ENCODE peak calls at places on chromosomes 6 and 20, in four cellular contexts. One of them, this sample, is unnamed.

GRCh38 chr6:83193747-83194582 is 808 bp downstream of the RWDD2A start:
- DNase-seq in mucosa of descending colon: peak; percentile 75
- DNase-seq in B cell: no peak
- DNase-seq in MCF 10A: peak; percentile 32
- DNase-seq in this sample: peak; percentile 46

GRCh38 chr6:129744201-129744879 is 34.4 kb upstream of the ARHGAP18 start:
- DNase-seq in mucosa of descending colon: no peak
- DNase-seq in B cell: no peak
- DNase-seq in MCF 10A: peak; percentile 90
- DNase-seq in this sample: no peak

GRCh38 chr6:167501831-167502385 is 177.0 kb downstream of the TTLL2 start:
- DNase-seq in mucosa of descending colon: peak; percentile 78
- DNase-seq in B cell: no peak
- DNase-seq in MCF 10A: peak; percentile 56
- DNase-seq in this sample: no peak

GRCh38 chr20:59170406-59171349 is 7.1 kb downstream of the ZNF831 start:
- DNase-seq in mucosa of descending colon: peak; percentile 51
- DNase-seq in B cell: no peak
- DNase-seq in MCF 10A: no peak
- DNase-seq in this sample: no peak

GRCh38 chr20:1894471-1894950 is 696 bp upstream of the SIRPA start:
- DNase-seq in mucosa of descending colon: peak; percentile 76
- DNase-seq in B cell: no peak
- DNase-seq in MCF 10A: peak; percentile 61
- DNase-seq in this sample: peak; percentile 75

GRCh38 chr6:2751871-2752270 is 1.1 kb upstream of the MYLK4 start:
- DNase-seq in mucosa of descending colon: no peak
- DNase-seq in B cell: no peak
- DNase-seq in MCF 10A: no peak
- DNase-seq in this sample: no peak

GRCh38 chr20:53413188-53413631 is 180.4 kb downstream of the ZNF217 start:
- DNase-seq in mucosa of descending colon: peak; percentile 75
- DNase-seq in B cell: peak; percentile 76
- DNase-seq in MCF 10A: peak; percentile 9
- DNase-seq in this sample: peak; percentile 86

GRCh38 chr6:34970962-34971361 is 81.9 kb downstream of the ANKS1A start:
- DNase-seq in mucosa of descending colon: no peak
- DNase-seq in B cell: no peak
- DNase-seq in MCF 10A: no peak
- DNase-seq in this sample: no peak

GRCh38 chr20:13249118-13249859 is 28.2 kb downstream of the ISM1 start:
- DNase-seq in mucosa of descending colon: no peak
- DNase-seq in B cell: no peak
- DNase-seq in MCF 10A: no peak
- DNase-seq in this sample: no peak

GRCh38 chr6:11343963-11344714 is 111.7 kb upstream of the NEDD9 start:
- DNase-seq in mucosa of descending colon: no peak
- DNase-seq in B cell: no peak
- DNase-seq in MCF 10A: peak; percentile 33
- DNase-seq in this sample: no peak

GRCh38 chr6:89792881-89793280 is 26.7 kb downstream of the MDN1 start:
- DNase-seq in mucosa of descending colon: no peak
- DNase-seq in B cell: no peak
- DNase-seq in MCF 10A: peak; percentile 41
- DNase-seq in this sample: peak; percentile 52

GRCh38 chr20:57361517-57361916 is 10.5 kb downstream of the RAE1 start:
- DNase-seq in mucosa of descending colon: no peak
- DNase-seq in B cell: no peak
- DNase-seq in MCF 10A: peak; percentile 60
- DNase-seq in this sample: no peak

GRCh38 chr20:2349801-2350200 is 30.9 kb upstream of the TGM6 start:
- DNase-seq in mucosa of descending colon: no peak
- DNase-seq in B cell: no peak
- DNase-seq in MCF 10A: no peak
- DNase-seq in this sample: no peak

GRCh38 chr20:58909585-58909984 is 57.1 kb downstream of the GNAS start:
- DNase-seq in mucosa of descending colon: no peak
- DNase-seq in B cell: no peak
- DNase-seq in MCF 10A: no peak
- DNase-seq in this sample: no peak

GRCh38 chr20:17531537-17532025 is 402 bp upstream of the BFSP1 start:
- DNase-seq in mucosa of descending colon: no peak
- DNase-seq in B cell: no peak
- DNase-seq in MCF 10A: no peak
- DNase-seq in this sample: no peak

GRCh38 chr6:4280721-4281120 is 145.3 kb upstream of the ECI2 start:
- DNase-seq in mucosa of descending colon: no peak
- DNase-seq in B cell: no peak
- DNase-seq in MCF 10A: peak; percentile 88
- DNase-seq in this sample: no peak

GRCh38 chr6:100472674-100473073 is 8.0 kb upstream of the SIM1 start:
- DNase-seq in mucosa of descending colon: no peak
- DNase-seq in B cell: no peak
- DNase-seq in MCF 10A: peak; percentile 65
- DNase-seq in this sample: peak; percentile 56

GRCh38 chr20:7851031-7851490 is 89.2 kb downstream of the HAO1 start:
- DNase-seq in mucosa of descending colon: no peak
- DNase-seq in B cell: no peak
- DNase-seq in MCF 10A: peak; percentile 76
- DNase-seq in this sample: no peak

GRCh38 chr20:46974669-46975434 is 80.2 kb downstream of the EYA2 start:
- DNase-seq in mucosa of descending colon: no peak
- DNase-seq in B cell: no peak
- DNase-seq in MCF 10A: no peak
- DNase-seq in this sample: no peak

GRCh38 chr20:18665135-18665534 is 77.3 kb downstream of the DTD1 start:
- DNase-seq in mucosa of descending colon: no peak
- DNase-seq in B cell: no peak
- DNase-seq in MCF 10A: no peak
- DNase-seq in this sample: no peak

GRCh38 chr6:52399511-52400315 is 20.4 kb upstream of the EFHC1 start:
- DNase-seq in mucosa of descending colon: no peak
- DNase-seq in B cell: no peak
- DNase-seq in MCF 10A: peak; percentile 70
- DNase-seq in this sample: peak; percentile 63

GRCh38 chr6:91083226-91083625 is 496.4 kb upstream of the MAP3K7 start:
- DNase-seq in mucosa of descending colon: no peak
- DNase-seq in B cell: no peak
- DNase-seq in MCF 10A: no peak
- DNase-seq in this sample: no peak

GRCh38 chr20:33370296-33370695 is 31.0 kb downstream of the CDK5RAP1 start:
- DNase-seq in mucosa of descending colon: no peak
- DNase-seq in B cell: no peak
- DNase-seq in MCF 10A: peak; percentile 36
- DNase-seq in this sample: peak; percentile 39

GRCh38 chr6:117136702-117137101 is 128.7 kb upstream of the VGLL2 start:
- DNase-seq in mucosa of descending colon: no peak
- DNase-seq in B cell: no peak
- DNase-seq in MCF 10A: no peak
- DNase-seq in this sample: no peak
- TF ChIP-seq CTCF in mucosa of descending colon: no peak
- TF ChIP-seq CTCF in B cell: no peak
- TF ChIP-seq CTCF in MCF 10A: no peak
- TF ChIP-seq CTCF in this sample: no peak

DNA sequence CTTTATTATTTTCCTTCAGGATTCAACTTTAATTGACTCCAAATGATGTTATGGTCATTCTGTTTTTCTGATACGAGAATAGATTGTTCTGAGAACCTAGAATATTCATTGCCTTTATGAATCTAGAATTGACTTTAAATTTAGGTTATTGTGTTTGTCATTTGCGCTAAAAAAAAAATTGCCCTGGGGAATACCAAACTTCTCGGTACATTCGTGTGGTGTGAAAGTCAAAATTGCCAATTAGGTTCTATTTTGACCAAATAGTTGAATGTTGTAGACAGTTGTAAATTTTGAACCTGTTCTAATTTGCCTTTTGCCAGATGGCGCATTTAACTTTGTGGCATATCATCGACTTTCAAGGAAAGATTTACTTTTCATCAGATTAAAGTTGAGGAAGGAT is 3.0 kb downstream of the WTAP start:
- DNase-seq in mucosa of descending colon: no peak
- DNase-seq in B cell: no peak
- DNase-seq in MCF 10A: no peak
- DNase-seq in this sample: no peak
- TF ChIP-seq CTCF in mucosa of descending colon: no peak
- TF ChIP-seq CTCF in B cell: no peak
- TF ChIP-seq CTCF in MCF 10A: no peak
- TF ChIP-seq CTCF in this sample: no peak

GRCh38 chr6:158040804-158041347 is 59.2 kb downstream of the SYNJ2 start:
- DNase-seq in mucosa of descending colon: peak; percentile 29
- DNase-seq in B cell: no peak
- DNase-seq in MCF 10A: no peak
- DNase-seq in this sample: no peak
- TF ChIP-seq CTCF in mucosa of descending colon: no peak
- TF ChIP-seq CTCF in B cell: no peak
- TF ChIP-seq CTCF in MCF 10A: no peak
- TF ChIP-seq CTCF in this sample: no peak

GRCh38 chr6:151279891-151280290 is 40.1 kb downstream of the AKAP12 start:
- DNase-seq in mucosa of descending colon: no peak
- DNase-seq in B cell: no peak
- DNase-seq in MCF 10A: no peak
- DNase-seq in this sample: no peak

GRCh38 chr6:151275566-151275965 is 35.8 kb downstream of the AKAP12 start:
- DNase-seq in mucosa of descending colon: no peak
- DNase-seq in B cell: no peak
- DNase-seq in MCF 10A: no peak
- DNase-seq in this sample: no peak

GRCh38 chr6:151275121-151275520 is 35.4 kb downstream of the AKAP12 start:
- DNase-seq in mucosa of descending colon: no peak
- DNase-seq in B cell: no peak
- DNase-seq in MCF 10A: no peak
- DNase-seq in this sample: no peak

GRCh38 chr6:151276112-151276745 is 36.5 kb downstream of the AKAP12 start:
- DNase-seq in mucosa of descending colon: no peak
- DNase-seq in B cell: no peak
- DNase-seq in MCF 10A: peak; percentile 71
- DNase-seq in this sample: no peak
- TF ChIP-seq CTCF in mucosa of descending colon: no peak
- TF ChIP-seq CTCF in B cell: no peak
- TF ChIP-seq CTCF in MCF 10A: peak; percentile 13
- TF ChIP-seq CTCF in this sample: no peak

DNA sequence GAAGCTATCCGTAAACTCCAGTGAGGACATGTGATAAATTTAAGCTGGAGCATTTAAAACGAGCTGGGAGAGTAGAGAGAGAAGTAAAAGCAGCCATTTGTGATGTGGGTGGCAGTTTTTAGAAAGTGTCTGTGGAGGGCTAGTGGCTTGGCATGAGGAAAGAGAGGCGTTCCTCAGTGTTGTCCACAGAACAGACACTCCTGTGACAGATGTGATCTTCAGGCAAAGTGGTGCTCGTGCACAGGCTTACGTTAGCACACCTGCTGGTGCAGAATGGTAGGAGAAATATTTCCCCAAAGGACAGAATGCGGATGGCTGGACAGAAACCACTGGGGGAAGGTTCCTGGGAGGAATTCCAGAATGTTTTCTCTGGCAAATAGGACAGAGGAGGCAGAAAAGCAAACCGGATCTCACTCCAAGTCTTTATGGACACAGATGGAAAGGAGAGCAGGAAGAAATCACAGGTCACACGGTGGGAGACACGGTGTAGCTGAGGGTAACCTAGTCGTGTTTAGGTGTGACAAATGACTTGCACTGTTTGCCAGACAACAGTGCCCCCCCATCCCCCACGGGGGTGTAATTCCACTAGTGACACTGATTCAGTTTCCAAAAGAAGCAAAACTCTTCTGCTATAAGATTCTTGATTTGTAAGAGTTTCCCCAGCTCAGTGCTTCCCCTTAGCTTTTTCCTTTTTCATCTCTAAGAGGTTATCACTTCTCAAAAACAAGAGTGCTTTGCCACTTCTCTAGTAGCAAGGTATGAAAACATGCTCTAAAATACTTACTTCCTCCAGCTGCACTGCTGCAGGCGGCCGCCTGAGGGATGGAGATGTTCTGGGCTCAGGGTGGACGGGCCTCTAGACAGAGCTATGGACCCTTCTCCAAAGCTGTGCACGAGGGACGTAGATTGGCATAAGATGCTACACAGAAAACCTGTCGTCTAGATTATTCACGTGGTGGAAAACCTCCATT is 293.2 kb downstream of the QKI start:
- DNase-seq in mucosa of descending colon: no peak
- DNase-seq in B cell: peak; percentile 59
- DNase-seq in MCF 10A: no peak
- DNase-seq in this sample: peak; percentile 57
- TF ChIP-seq CTCF in mucosa of descending colon: no peak
- TF ChIP-seq CTCF in B cell: peak; percentile 47
- TF ChIP-seq CTCF in MCF 10A: no peak
- TF ChIP-seq CTCF in this sample: peak; percentile 7

GRCh38 chr6:123044341-123044860 is 48.4 kb downstream of the CLVS2 start:
- DNase-seq in mucosa of descending colon: no peak
- DNase-seq in B cell: no peak
- DNase-seq in MCF 10A: no peak
- DNase-seq in this sample: no peak
- TF ChIP-seq CTCF in mucosa of descending colon: no peak
- TF ChIP-seq CTCF in B cell: no peak
- TF ChIP-seq CTCF in MCF 10A: no peak
- TF ChIP-seq CTCF in this sample: no peak

DNA sequence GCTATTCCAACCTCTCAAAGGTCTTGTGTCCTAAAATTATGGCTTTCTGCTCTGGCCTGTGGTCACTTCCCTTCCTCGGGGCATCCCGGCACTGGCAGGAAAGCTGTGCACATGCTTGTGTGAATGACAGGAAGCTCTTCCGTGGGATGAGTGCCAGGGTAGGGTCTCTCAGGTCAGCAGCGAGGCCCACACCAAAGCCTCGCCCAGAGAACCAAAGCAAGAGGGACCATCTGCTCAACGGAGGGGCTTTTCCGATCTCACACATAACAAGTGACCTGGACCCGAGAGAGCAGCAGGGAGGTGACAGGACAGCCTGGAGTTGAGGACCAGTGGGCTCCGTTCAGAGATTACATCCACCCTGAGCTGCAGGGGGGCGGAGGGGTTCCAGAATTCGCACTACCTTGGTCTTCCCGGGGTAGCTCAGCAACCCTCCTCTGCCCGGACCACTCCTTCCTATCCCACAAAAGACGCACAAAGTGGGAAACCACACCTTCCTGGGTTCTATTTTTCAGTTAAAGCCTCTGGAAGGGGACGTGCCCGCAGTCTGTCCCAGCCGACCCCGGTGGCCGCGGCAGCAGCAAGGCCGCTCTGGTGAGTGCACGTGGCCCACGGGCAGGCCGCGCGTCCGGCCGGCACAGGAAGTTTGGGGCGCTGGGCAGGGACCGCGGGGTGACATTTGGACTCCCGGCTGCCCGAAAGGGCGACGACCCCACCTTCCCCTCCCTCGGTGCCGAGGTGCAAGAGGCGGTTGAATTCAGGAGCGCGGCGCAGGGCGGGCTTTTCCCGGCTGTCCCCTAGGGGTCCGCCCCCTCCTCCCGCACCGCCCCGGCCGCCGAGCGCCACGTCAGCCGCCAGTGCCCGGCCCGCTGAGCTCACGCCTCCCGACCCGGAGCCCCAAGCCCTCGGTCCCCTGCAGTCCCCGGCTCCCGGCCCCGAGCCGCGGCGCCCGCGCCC is 988 bp downstream of the TXNDC5 start:
- DNase-seq in mucosa of descending colon: peak; percentile 81
- DNase-seq in B cell: no peak
- DNase-seq in MCF 10A: peak; percentile 60
- DNase-seq in this sample: peak; percentile 78
- TF ChIP-seq CTCF in mucosa of descending colon: no peak
- TF ChIP-seq CTCF in B cell: no peak
- TF ChIP-seq CTCF in MCF 10A: no peak
- TF ChIP-seq CTCF in this sample: no peak

GRCh38 chr6:157091832-157092231 is 231.5 kb downstream of the TMEM242 start:
- DNase-seq in mucosa of descending colon: no peak
- DNase-seq in B cell: no peak
- DNase-seq in MCF 10A: no peak
- DNase-seq in this sample: no peak
- TF ChIP-seq CTCF in mucosa of descending colon: no peak
- TF ChIP-seq CTCF in B cell: no peak
- TF ChIP-seq CTCF in MCF 10A: no peak
- TF ChIP-seq CTCF in this sample: no peak

This sample was measured in GM20000.